ENCODE peak calls at places on chromosomes 7 and 10, in six cellular contexts. A is AG10803, Z is nephron progenitor cell, L is K562, E is stomach, X is cardiac muscle cell. B is an unnamed sample.
A peak's percentile ranks its signal among the peaks of the same experiment; 100 is the strongest.

GRCh38 chr7:92934096-92934495 is 97.7 kb upstream of the CDK6 start:
- DNase-seq in X (no peak), Z (no peak), A (no peak), L (no peak), E (no peak), B (no peak)

GRCh38 chr10:16941865-16942264 is 124.6 kb upstream of the RSU1 start:
- DNase-seq in X (no peak), A (no peak), E (no peak), L (no peak), Z (no peak), B (no peak)

GRCh38 chr7:22082886-22083710 is 137.4 kb upstream of the CDCA7L start:
- DNase-seq in X (peak; percentile 85), E (peak; percentile 88), L (peak; percentile 81), Z (peak; percentile 98), A (peak; percentile 68), B (peak; percentile 97)

GRCh38 chr10:89466599-89467035 is 52.2 kb downstream of the IFIT5 start:
- DNase-seq in X (peak; percentile 66), L (peak; percentile 6), E (no peak), A (peak; percentile 46), Z (peak; percentile 6), B (no peak)

GRCh38 chr7:104175336-104175984 is 32.4 kb downstream of the ORC5 start:
- DNase-seq in Z (no peak), E (no peak), X (no peak), A (no peak), L (peak; percentile 28), B (no peak)

GRCh38 chr10:96789571-96790108 is 42.5 kb upstream of the LCOR start:
- DNase-seq in E (no peak), L (peak; percentile 79), X (no peak), A (no peak), Z (no peak), B (no peak)

GRCh38 chr7:95578299-95578855 is 17.9 kb downstream of the PDK4 start:
- DNase-seq in L (no peak), Z (no peak), X (no peak), A (no peak), E (no peak), B (no peak)

GRCh38 chr7:98211221-98211675 is at the start of gene BHLHA15:
- DNase-seq in Z (peak; percentile 71), L (peak; percentile 48), X (no peak), E (peak; percentile 90), A (no peak), B (peak; percentile 57)

GRCh38 chr7:29801929-29802328 is 4.4 kb upstream of the WIPF3 start:
- DNase-seq in Z (no peak), A (no peak), L (no peak), E (no peak), X (no peak), B (no peak)

GRCh38 chr10:23253780-23254179 is 61.7 kb downstream of the PTF1A start:
- DNase-seq in L (no peak), Z (no peak), E (no peak), X (no peak), A (no peak), B (no peak)

GRCh38 chr7:47471831-47472230 is 110.1 kb downstream of the TNS3 start:
- DNase-seq in L (no peak), Z (no peak), X (no peak), A (no peak), E (no peak), B (no peak)

GRCh38 chr7:67438174-67438837 is 441.7 kb downstream of the TYW1 start:
- DNase-seq in Z (no peak), L (peak; percentile 21), A (no peak), E (no peak), X (no peak), B (no peak)

GRCh38 chr7:94245500-94245899 is 149.2 kb upstream of the COL1A2 start:
- DNase-seq in L (no peak), E (no peak), X (no peak), A (no peak), Z (no peak), B (no peak)

GRCh38 chr10:15365690-15366089 is 5.4 kb downstream of the FAM171A1 start:
- DNase-seq in X (no peak), L (peak; percentile 17), Z (no peak), A (no peak), E (no peak), B (no peak)

GRCh38 chr7:76048668-76048988 is 722 bp downstream of the MDH2 start:
- DNase-seq in Z (no peak), L (peak; percentile 73), A (no peak), E (peak; percentile 34), X (no peak), B (no peak)

GRCh38 chr7:73482746-73483145 is 39.3 kb downstream of the BAZ1B start:
- DNase-seq in A (no peak), E (no peak), X (no peak), L (no peak), Z (no peak), B (peak; percentile 51)

GRCh38 chr7:109387530-109387929 is 817.9 kb downstream of the DNAJB9 start:
- DNase-seq in X (no peak), L (no peak), A (no peak), Z (no peak), E (no peak), B (no peak)

GRCh38 chr7:120738816-120739215 is 119.1 kb downstream of the TSPAN12 start:
- DNase-seq in E (no peak), L (no peak), Z (no peak), X (no peak), A (no peak), B (no peak)

GRCh38 chr10:78944658-78945333 is 124.0 kb upstream of the ZMIZ1 start:
- DNase-seq in A (peak; percentile 98), Z (no peak), L (no peak), X (peak; percentile 98), E (peak; percentile 30), B (no peak)

GRCh38 chr7:140079121-140079536 is 16.4 kb upstream of the PARP12 start:
- DNase-seq in Z (peak; percentile 42), A (peak; percentile 37), L (peak; percentile 52), E (no peak), X (peak; percentile 56), B (peak; percentile 56)
- TF ChIP-seq CTCF in Z (peak; percentile 35), A (peak; percentile 18), L (peak; percentile 79), E (no peak), X (peak; percentile 40), B (no peak)

DNA sequence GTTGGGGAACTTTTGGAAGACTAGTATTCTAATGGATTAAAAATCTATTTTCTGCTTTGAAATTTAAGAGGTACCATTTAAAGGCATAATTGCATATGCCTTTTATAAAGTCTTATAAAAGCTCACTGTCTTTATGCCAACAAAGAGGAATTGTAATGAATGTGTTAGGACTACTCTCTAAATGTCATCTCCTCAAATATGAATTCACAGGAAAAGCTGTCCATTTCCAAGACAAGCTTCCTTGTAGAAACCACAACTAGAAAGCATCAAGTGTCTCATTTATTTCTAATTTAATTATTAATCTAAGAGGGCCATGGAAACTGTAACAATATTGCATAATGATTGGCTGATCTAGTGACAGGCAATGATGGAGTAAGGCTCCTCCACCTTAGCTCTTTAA is 130.2 kb downstream of the COL28A1 start:
- DNase-seq in X (no peak), L (no peak), E (no peak), A (no peak), Z (no peak), B (no peak)
- TF ChIP-seq CTCF in X (no peak), L (no peak), E (no peak), A (no peak), Z (no peak), B (no peak)

DNA sequence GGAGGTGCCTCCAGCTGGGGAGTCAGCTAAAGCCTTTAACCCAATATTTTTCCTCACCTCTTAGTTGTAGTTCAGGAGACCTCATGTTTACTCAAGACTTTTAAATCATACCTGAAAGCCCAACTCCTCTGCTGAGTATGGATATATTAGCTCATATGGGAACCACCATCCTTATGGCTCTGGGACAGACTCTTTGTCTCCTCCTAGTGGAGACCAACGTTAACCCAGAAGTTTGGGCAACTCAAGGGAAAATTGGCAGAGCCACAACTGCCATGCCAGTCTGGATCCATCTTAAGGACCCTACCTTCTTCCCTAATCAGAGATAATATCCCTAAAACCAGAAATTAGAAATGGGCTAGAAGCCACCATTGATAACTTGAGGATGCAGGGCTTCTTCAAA is 80.8 kb downstream of the TMEM106B start:
- DNase-seq in L (peak; percentile 17), E (no peak), Z (no peak), X (no peak), A (no peak), B (no peak)
- TF ChIP-seq CTCF in L (peak; percentile 49), E (no peak), Z (no peak), X (peak; percentile 24), A (peak; percentile 15), B (no peak)

DNA sequence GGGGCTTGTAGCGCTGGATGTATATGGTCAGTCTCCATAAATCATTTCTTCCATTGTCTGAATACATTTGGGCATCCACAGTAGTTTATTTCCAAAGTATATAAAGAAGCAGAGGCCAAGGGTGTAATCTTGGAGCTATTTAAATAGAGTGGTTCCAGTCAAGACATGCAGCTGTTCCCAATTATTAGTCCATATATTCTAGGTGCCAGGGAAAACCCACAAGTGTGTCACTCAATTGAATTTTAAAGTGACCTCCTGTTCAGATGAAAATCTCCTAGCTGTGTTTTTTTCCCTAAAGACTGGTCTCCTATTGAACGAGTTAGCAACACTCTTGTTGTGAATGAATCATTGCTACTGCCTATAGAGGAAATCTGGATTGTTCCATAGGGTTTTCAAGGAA is 260.2 kb upstream of the BMPER start:
- DNase-seq in A (peak; percentile 73), E (no peak), Z (no peak), L (no peak), X (no peak), B (no peak)
- TF ChIP-seq CTCF in A (no peak), E (no peak), Z (no peak), L (no peak), X (no peak), B (no peak)

GRCh38 chr10:4316166-4316810 is 509.7 kb upstream of the AKR1E2 start:
- DNase-seq in A (peak; percentile 87), E (no peak), Z (no peak), X (peak; percentile 87), L (no peak), B (no peak)
- TF ChIP-seq CTCF in A (peak; percentile 36), E (no peak), Z (no peak), X (peak; percentile 10), L (no peak), B (no peak)

DNA sequence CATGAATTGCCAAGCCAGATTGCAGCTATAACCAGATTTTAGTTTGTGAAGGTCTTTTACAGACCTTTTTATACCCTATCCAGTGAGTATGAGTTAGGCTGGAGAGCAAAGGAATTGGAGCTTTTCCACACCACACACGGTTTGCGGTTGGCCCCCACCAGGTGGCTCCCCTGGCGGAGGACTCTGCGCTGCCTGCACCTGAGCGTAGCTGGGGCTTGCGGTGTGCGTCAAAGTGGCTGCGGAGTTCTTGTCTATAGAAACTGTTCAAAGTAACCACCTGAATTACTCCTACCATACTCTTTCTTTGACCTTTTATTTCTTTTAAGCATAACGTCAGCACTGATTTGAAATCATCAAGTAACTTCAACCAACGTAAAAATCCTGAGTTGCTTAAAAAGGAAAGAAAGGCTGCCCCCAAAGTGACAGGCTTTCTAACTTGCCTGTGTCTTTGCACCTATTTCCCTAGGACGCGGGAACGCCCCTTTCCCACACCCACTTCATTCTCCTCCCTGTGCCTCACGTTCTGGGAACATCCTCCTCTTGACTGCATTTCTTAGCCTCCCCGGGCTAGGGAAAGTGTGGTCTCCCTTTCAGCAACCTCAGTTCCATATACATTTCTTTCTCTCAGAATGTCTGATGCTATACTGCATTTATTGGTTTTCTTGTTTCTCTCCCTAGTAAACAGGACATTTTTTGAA is 47.6 kb upstream of the TMEM72 start:
- DNase-seq in Z (no peak), X (no peak), L (no peak), E (no peak), A (no peak), B (no peak)
- TF ChIP-seq CTCF in Z (peak; percentile 20), X (no peak), L (peak; percentile 25), E (no peak), A (no peak), B (no peak)

B was measured in glutamatergic neuron.